ENCODE peak calls at places on chromosomes 1 and 21, in ten cellular contexts. U is A673, T is fibroblast of lung, E is transverse colon, F is fibroblast of mammary gland, X is bronchial epithelial cell, C is endodermal cell, I is left ventricle myocardium inferior, N is pancreas, M is sigmoid colon. P is an unnamed sample.

GRCh38 chr1:77888071-77888428 is 374 bp upstream of the NEXN start:
- DNase-seq in U (no peak), T (peak; percentile 87), E (no peak), F (peak; percentile 77), X (no peak), C (no peak), I (no peak), N (no peak), M (no peak), P (no peak)

GRCh38 chr1:67791261-67791660 is 42.0 kb downstream of the GNG12 start:
- DNase-seq in U (no peak), T (no peak), E (no peak), F (peak; percentile 79), X (peak; percentile 50), C (no peak), I (no peak), N (no peak), M (no peak), P (no peak)

GRCh38 chr1:119531606-119532323 is 24.8 kb downstream of the HSD3B1 start:
- DNase-seq in U (no peak), T (peak; percentile 85), E (no peak), F (peak; percentile 25), X (no peak), C (no peak), I (no peak), N (no peak), M (no peak), P (no peak)

GRCh38 chr1:48903291-48903690 is 126.6 kb upstream of the BEND5 start:
- DNase-seq in U (no peak), T (no peak), E (no peak), F (no peak), X (no peak), C (peak; percentile 63), I (no peak), N (no peak), M (no peak), P (no peak)

GRCh38 chr1:6588128-6588892 is 8.5 kb downstream of the ZBTB48 start:
- DNase-seq in U (no peak), T (no peak), E (no peak), F (no peak), X (peak; percentile 51), C (no peak), I (no peak), N (no peak), M (no peak), P (no peak)

GRCh38 chr1:183467687-183468086 is 4.6 kb upstream of the SMG7 start:
- DNase-seq in U (no peak), T (peak; percentile 9), E (no peak), F (peak; percentile 20), X (peak; percentile 94), C (no peak), I (no peak), N (no peak), M (no peak), P (no peak)

GRCh38 chr1:50970927-50971582 is 1.0 kb downstream of the CDKN2C start:
- DNase-seq in U (no peak), T (no peak), E (no peak), F (peak; percentile 32), X (no peak), C (no peak), I (no peak), N (no peak), M (no peak), P (no peak)

GRCh38 chr1:235329139-235329808 is 904 bp downstream of the GGPS1 start:
- DNase-seq in U (no peak), T (peak; percentile 49), E (peak; percentile 51), F (peak; percentile 56), X (peak; percentile 47), C (peak; percentile 76), I (no peak), N (peak; percentile 36), M (peak; percentile 72), P (no peak)

GRCh38 chr1:89519779-89520358 is 4.8 kb upstream of the LRRC8B start:
- DNase-seq in U (peak; percentile 51), T (peak; percentile 25), E (peak; percentile 17), F (peak; percentile 66), X (peak; percentile 56), C (peak; percentile 55), I (no peak), N (no peak), M (no peak), P (no peak)

GRCh38 chr1:32989160-32989894 is 24.7 kb upstream of the RNF19B start:
- DNase-seq in U (no peak), T (peak; percentile 99), E (peak; percentile 56), F (peak; percentile 99), X (peak; percentile 99), C (peak; percentile 54), I (peak; percentile 70), N (no peak), M (peak; percentile 91), P (no peak)

DNA sequence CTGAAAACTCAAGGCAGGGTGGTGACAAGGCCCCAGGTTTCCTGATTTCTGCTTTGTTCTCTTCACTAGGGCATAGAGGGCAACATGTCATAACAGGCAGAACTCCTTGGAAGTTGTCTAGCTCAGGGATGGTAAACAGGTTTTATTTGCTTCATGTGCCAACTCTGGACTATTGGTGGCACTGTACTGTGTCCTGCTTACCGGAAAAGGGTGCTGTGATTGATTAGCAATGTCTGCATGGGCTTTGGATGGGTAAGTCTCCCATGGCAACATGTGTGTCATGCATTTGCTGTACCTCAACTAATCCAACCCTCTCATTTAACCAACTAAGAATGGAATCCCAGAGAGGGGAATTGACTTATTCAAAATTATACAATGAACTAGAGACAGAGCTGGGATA is 70.7 kb upstream of the USP24 start:
- DNase-seq in U (peak; percentile 19), T (no peak), E (no peak), F (peak; percentile 22), X (peak; percentile 87), C (no peak), I (no peak), N (no peak), M (no peak), P (no peak)
- TF ChIP-seq CTCF in U (no peak), T (no peak), E (no peak), F (no peak), X (peak; percentile 35), C (no peak), I (no peak), N (no peak), M (no peak), P (no peak)

GRCh38 chr21:41166947-41167346 is 1.0 kb upstream of the BACE2 start:
- DNase-seq in U (no peak), T (no peak), E (no peak), F (no peak), X (no peak), C (no peak), I (peak; percentile 37), N (peak; percentile 50), M (peak; percentile 84), P (no peak)
- H3K4me3 ChIP-seq in U (peak overlapping the region; percentile 55), T (peak overlapping the region; percentile 59), E (peak overlapping the region; percentile 95), F (peak overlapping the region; percentile 59), X (peak overlapping the region; percentile 71), C (peak overlapping the region; percentile 73), I (peak overlapping the region; percentile 87), N (no peak overlapping the region), M (peak overlapping the region; percentile 84), P (peak overlapping the region; percentile 70)

DNA sequence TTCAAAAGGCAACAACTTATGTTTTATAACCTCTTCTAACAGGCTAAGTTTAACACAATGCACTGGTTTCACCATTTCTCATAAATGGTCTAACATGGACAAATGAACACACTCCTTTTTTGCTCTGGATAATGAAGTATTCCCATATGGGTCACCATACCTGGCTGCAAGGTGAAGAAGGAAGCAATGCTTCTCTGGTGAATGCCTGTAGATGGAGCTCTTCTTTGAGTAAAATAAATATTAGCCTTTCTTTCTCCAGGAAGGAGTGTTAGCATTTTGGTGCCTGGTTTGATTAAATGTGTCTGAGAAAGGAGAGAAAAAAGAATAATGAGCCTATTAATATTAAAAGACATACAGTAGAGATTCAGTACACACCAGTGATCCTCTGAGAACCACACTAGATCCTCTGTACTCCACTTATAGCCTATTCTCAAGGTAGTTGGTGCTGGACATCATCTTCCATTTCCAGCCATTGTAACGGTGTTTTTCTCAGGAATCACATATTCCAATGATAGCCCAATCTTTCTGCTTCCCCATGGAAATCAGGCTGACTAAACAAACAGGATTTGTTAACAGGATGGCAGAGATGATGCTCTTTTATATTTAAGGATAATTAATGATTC is 17.6 kb downstream of the MTFR1L start:
- DNase-seq in U (no peak), T (no peak), E (no peak), F (no peak), X (peak; percentile 52), C (no peak), I (no peak), N (no peak), M (no peak), P (no peak)
- TF ChIP-seq CTCF in U (peak; percentile 46), T (peak; percentile 22), E (peak; percentile 20), F (peak; percentile 36), X (peak; percentile 60), C (peak; percentile 80), I (peak; percentile 35), N (peak; percentile 30), M (no peak), P (peak; percentile 6)

DNA sequence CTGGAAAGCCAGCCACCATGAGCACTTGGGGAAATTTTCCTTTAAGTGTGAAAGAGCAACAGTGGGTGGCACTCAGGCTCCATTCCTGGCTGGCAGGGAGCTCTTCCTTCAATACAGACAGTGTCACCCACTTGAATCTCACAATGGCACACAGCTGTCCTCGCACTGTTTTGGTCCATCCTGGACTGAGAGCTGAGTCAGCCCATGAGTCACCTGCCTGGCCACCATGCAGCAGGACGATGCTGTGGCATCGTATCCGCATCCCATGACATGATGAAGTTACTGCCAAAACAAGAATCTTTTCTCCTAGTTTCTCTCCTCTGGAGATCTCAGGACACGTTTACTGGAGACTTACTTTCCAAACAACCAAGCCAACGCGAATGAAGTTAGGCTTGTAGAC is 6.0 kb downstream of the TMPRSS2 start:
- DNase-seq in U (no peak), T (peak; percentile 20), E (no peak), F (peak; percentile 35), X (no peak), C (no peak), I (no peak), N (no peak), M (no peak), P (no peak)
- H3K4me3 ChIP-seq in U (no peak overlapping the region), T (no peak overlapping the region), E (no peak overlapping the region), F (no peak overlapping the region), X (no peak overlapping the region), C (no peak overlapping the region), I (no peak overlapping the region), N (no peak overlapping the region), M (no peak overlapping the region), P (no peak overlapping the region)

GRCh38 chr1:154877370-154877974 is 7.4 kb upstream of the KCNN3 start:
- DNase-seq in U (no peak), T (no peak), E (no peak), F (peak; percentile 22), X (peak; percentile 48), C (peak; percentile 46), I (no peak), N (peak; percentile 77), M (peak; percentile 42), P (no peak)

GRCh38 chr1:154881820-154882535 is 11.9 kb upstream of the KCNN3 start:
- DNase-seq in U (peak; percentile 41), T (no peak), E (no peak), F (no peak), X (no peak), C (peak; percentile 68), I (no peak), N (no peak), M (no peak), P (no peak)

GRCh38 chr1:154880651-154881050 is 10.6 kb upstream of the KCNN3 start:
- DNase-seq in U (no peak), T (no peak), E (no peak), F (no peak), X (no peak), C (peak; percentile 22), I (no peak), N (no peak), M (peak; percentile 21), P (no peak)

GRCh38 chr1:154876842-154877369 is 6.8 kb upstream of the KCNN3 start:
- DNase-seq in U (no peak), T (no peak), E (no peak), F (no peak), X (no peak), C (no peak), I (no peak), N (no peak), M (no peak), P (no peak)

GRCh38 chr1:154878371-154879355 is 8.6 kb upstream of the KCNN3 start:
- DNase-seq in U (peak; percentile 71), T (peak; percentile 54), E (peak; percentile 80), F (peak; percentile 65), X (peak; percentile 33), C (peak; percentile 97), I (peak; percentile 78), N (peak; percentile 82), M (peak; percentile 89), P (peak; percentile 80)
- TF ChIP-seq CTCF in U (peak; percentile 93), T (peak; percentile 74), E (peak; percentile 87), F (peak; percentile 71), X (peak; percentile 91), C (peak; percentile 95), I (peak; percentile 90), N (peak; percentile 68), M (peak; percentile 90), P (peak; percentile 88)

P was measured in dorsolateral prefrontal cortex.